ENCODE peak calls at places on chromosome 7, in seven cellular contexts. T, G, H, U, N, M and A are unnamed samples.

GRCh38 chr7:139361523-139361922 is 1.8 kb downstream of the LUC7L2 start:
- DNase-seq in U (no peak), N (no peak), M (no peak), G (no peak), T (no peak), H (no peak), A (no peak)

GRCh38 chr7:92584953-92585352 is 5.2 kb downstream of the FAM133B start:
- DNase-seq in U (peak), G (no peak), T (peak), M (no peak), H (no peak), N (no peak), A (no peak)

GRCh38 chr7:22733761-22734160 is 6.8 kb downstream of the IL6 start:
- DNase-seq in N (no peak), G (no peak), U (no peak), M (no peak), H (no peak), T (peak), A (no peak)

GRCh38 chr7:130939285-130940095 is 205.5 kb upstream of the KLF14 start:
- DNase-seq in N (peak), G (no peak), T (no peak), U (no peak), M (peak), H (no peak), A (no peak)

GRCh38 chr7:70338061-70338460 is 739.8 kb downstream of the AUTS2 start:
- DNase-seq in N (no peak), T (no peak), U (no peak), G (no peak), H (no peak), M (no peak), A (no peak)

GRCh38 chr7:5429253-5429856 is 5.7 kb upstream of the TNRC18 start:
- DNase-seq in M (peak), U (no peak), H (peak), N (peak), G (peak), T (no peak), A (peak)

GRCh38 chr7:28955723-28956607 is 2.2 kb downstream of the TRIL start:
- DNase-seq in H (peak), U (peak), M (peak), G (peak), N (peak), T (no peak), A (peak)

GRCh38 chr7:87570178-87570577 is 30.5 kb downstream of the ABCB1 start:
- DNase-seq in T (no peak), H (no peak), U (no peak), G (no peak), N (peak), M (peak), A (no peak)

GRCh38 chr7:5291301-5291700 is 8.6 kb downstream of the SLC29A4 start:
- DNase-seq in N (no peak), G (no peak), T (no peak), H (no peak), M (no peak), U (no peak), A (no peak)

GRCh38 chr7:105439174-105439893 is 50.6 kb upstream of the SRPK2 start:
- DNase-seq in U (peak), H (no peak), N (peak), G (peak), T (no peak), M (peak), A (peak)

GRCh38 chr7:117949232-117949631 is 76.0 kb upstream of the CTTNBP2 start:
- DNase-seq in N (peak), M (no peak), H (no peak), U (no peak), T (no peak), G (peak), A (no peak)

GRCh38 chr7:45028138-45028919 is 28.3 kb downstream of the CCM2 start:
- DNase-seq in T (no peak), H (no peak), M (no peak), U (no peak), N (no peak), G (no peak), A (no peak)

GRCh38 chr7:90791596-90791995 is 195.5 kb downstream of the CDK14 start:
- DNase-seq in U (no peak), T (no peak), H (no peak), N (no peak), M (no peak), G (no peak), A (no peak)

GRCh38 chr7:5590596-5591546 is 167.2 kb upstream of the TNRC18 start:
- DNase-seq in M (no peak), N (peak), H (no peak), T (no peak), G (peak), U (no peak), A (no peak)

GRCh38 chr7:131011437-131011752 is 277.4 kb upstream of the KLF14 start:
- DNase-seq in U (peak), H (peak), N (no peak), T (peak), G (no peak), M (no peak), A (peak)

GRCh38 chr7:27346531-27347260 is 104.1 kb downstream of the EVX1 start:
- DNase-seq in U (no peak), N (peak), T (no peak), M (peak), G (peak), H (no peak), A (no peak)

GRCh38 chr7:107180378-107180777 is 11.6 kb downstream of the HBP1 start:
- DNase-seq in T (peak), M (peak), U (no peak), N (peak), G (peak), H (no peak), A (peak)

GRCh38 chr7:9890092-9890491 is 1083.6 kb upstream of the PHF14 start:
- DNase-seq in G (no peak), H (no peak), U (no peak), N (no peak), M (no peak), T (no peak), A (no peak)

GRCh38 chr7:99860281-99861127 is 16.3 kb downstream of the OR2AE1 start:
- DNase-seq in U (no peak), N (peak), H (no peak), M (peak), T (no peak), G (peak), A (peak)

GRCh38 chr7:2433713-2434550 is 30.5 kb downstream of the CHST12 start:
- DNase-seq in N (no peak), U (no peak), G (no peak), M (no peak), H (no peak), T (no peak), A (no peak)

GRCh38 chr7:1811850-1812692 is 142.0 kb downstream of the ELFN1 start:
- DNase-seq in T (no peak), G (peak), N (no peak), H (peak), U (no peak), M (no peak), A (peak)

GRCh38 chr7:26735976-26736600 is 128.3 kb downstream of the SKAP2 start:
- DNase-seq in G (no peak), T (no peak), U (no peak), N (no peak), M (no peak), H (no peak), A (no peak)

GRCh38 chr7:36650766-36651310 is 73.5 kb downstream of the AOAH start:
- DNase-seq in M (no peak), H (no peak), T (no peak), G (no peak), U (no peak), N (no peak), A (no peak)

GRCh38 chr7:1668932-1669485 is 1.1 kb upstream of the ELFN1 start:
- DNase-seq in U (no peak), M (no peak), N (peak), G (no peak), H (peak), T (no peak), A (no peak)

GRCh38 chr7:155269766-155270585 is 27.7 kb upstream of the INSIG1 start:
- DNase-seq in U (no peak), T (no peak), H (peak), M (peak), N (peak), G (no peak), A (peak)

GRCh38 chr7:27652518-27652917 is 10.2 kb downstream of the HIBADH start:
- DNase-seq in H (no peak), N (no peak), T (no peak), U (no peak), M (no peak), G (no peak), A (no peak)

GRCh38 chr7:45973725-45974532 is 52.9 kb upstream of the IGFBP3 start:
- DNase-seq in N (peak), T (no peak), H (no peak), U (peak), M (no peak), G (peak), A (peak)

GRCh38 chr7:111510584-111511378 is 51.5 kb downstream of the IMMP2L start:
- DNase-seq in H (no peak), N (no peak), G (no peak), U (no peak), M (no peak), T (no peak), A (no peak)